ENCODE peak calls at places on chromosomes 13 and 19, in ten cellular contexts. I is GF-D8; X is frontal cortex; H is keratinocyte; M is AG04450; D is effector memory CD8-positive, alpha-beta T cell; R is spleen; E is stimulated activated CD4-positive, alpha-beta T cell treated with anti-CD3 and anti-CD28 coated beads, Interleukin-4, amount 100 ng/mL, for 4 hours; W is activated CD4-positive, alpha-beta T cell treated with anti-CD3 and anti-CD28 coated beads, Interleukin-2, amount 10 ng/mL, durations not matched to agents 7 days and 5 days; F is fibroblast of mammary gland. Y is an unnamed sample.

GRCh38 chr13:32947886-32948285 is 68.3 kb upstream of the KL start:
- DNase-seq in I (no peak), X (peak), H (no peak), M (no peak), D (no peak), R (no peak), E (no peak), W (no peak), F (no peak), Y (no peak)

GRCh38 chr13:41767801-41768200 is 193.1 kb downstream of the VWA8 start:
- DNase-seq in I (no peak), X (no peak), H (no peak), M (no peak), D (no peak), R (no peak), E (no peak), W (no peak), F (peak), Y (peak)

GRCh38 chr19:34096020-34096915 is 76.0 kb upstream of the LSM14A start:
- DNase-seq in I (no peak), X (peak), H (peak), M (peak), D (no peak), R (no peak), E (no peak), W (peak), F (peak), Y (peak)

GRCh38 chr19:1315470-1316166 is 29.9 kb downstream of the EFNA2 start:
- DNase-seq in I (peak), X (peak), H (no peak), M (no peak), D (no peak), R (peak), E (peak), W (peak), F (peak), Y (peak)

GRCh38 chr19:41933131-41933458 is 4.8 kb upstream of the ERFL start:
- DNase-seq in I (no peak), X (no peak), H (no peak), M (no peak), D (no peak), R (no peak), E (no peak), W (no peak), F (no peak), Y (no peak)

GRCh38 chr19:44401108-44401786 is at the start of gene ZNF285:
- DNase-seq in I (no peak), X (peak), H (peak), M (peak), D (peak), R (peak), E (peak), W (peak), F (peak), Y (peak)

GRCh38 chr19:55255618-55256423 is 3.0 kb downstream of the PPP6R1 start:
- DNase-seq in I (peak), X (no peak), H (no peak), M (no peak), D (peak), R (peak), E (peak), W (peak), F (peak), Y (peak)

GRCh38 chr13:112205990-112206389 is 139.0 kb downstream of the SOX1 start:
- DNase-seq in I (no peak), X (no peak), H (no peak), M (no peak), D (no peak), R (no peak), E (no peak), W (peak), F (no peak), Y (no peak)

GRCh38 chr13:23811366-23812027 is 77.7 kb downstream of the MIPEP start:
- DNase-seq in I (no peak), X (no peak), H (no peak), M (no peak), D (no peak), R (no peak), E (no peak), W (no peak), F (no peak), Y (peak)

GRCh38 chr19:12880551-12881171 is 588 bp downstream of the DNASE2 start:
- DNase-seq in I (no peak), X (no peak), H (no peak), M (no peak), D (peak), R (peak), E (no peak), W (no peak), F (no peak), Y (no peak)

GRCh38 chr13:59458908-59459579 is 704.7 kb downstream of the DIAPH3 start:
- DNase-seq in I (no peak), X (no peak), H (no peak), M (peak), D (no peak), R (peak), E (no peak), W (no peak), F (peak), Y (peak)

GRCh38 chr19:43519436-43520088 is 7.4 kb downstream of the ETHE1 start:
- DNase-seq in I (peak), X (peak), H (peak), M (peak), D (peak), R (peak), E (peak), W (peak), F (peak), Y (peak)

GRCh38 chr13:107713314-107713713 is 502.0 kb downstream of the LIG4 start:
- DNase-seq in I (no peak), X (no peak), H (no peak), M (no peak), D (no peak), R (no peak), E (no peak), W (no peak), F (no peak), Y (no peak)

GRCh38 chr19:45716314-45717130 is 14.2 kb downstream of the FBXO46 start:
- DNase-seq in I (no peak), X (no peak), H (no peak), M (no peak), D (no peak), R (no peak), E (peak), W (peak), F (peak), Y (peak)

GRCh38 chr19:49427855-49428546 is 2.8 kb downstream of the GFY start:
- DNase-seq in I (no peak), X (no peak), H (no peak), M (no peak), D (no peak), R (no peak), E (no peak), W (no peak), F (no peak), Y (no peak)

GRCh38 chr19:33724723-33725060 is 72.0 kb upstream of the KCTD15 start:
- DNase-seq in I (no peak), X (no peak), H (no peak), M (no peak), D (no peak), R (peak), E (no peak), W (no peak), F (no peak), Y (no peak)

GRCh38 chr13:33676045-33676699 is 141.8 kb upstream of the RFC3 start:
- DNase-seq in I (no peak), X (no peak), H (no peak), M (no peak), D (no peak), R (no peak), E (no peak), W (no peak), F (peak), Y (no peak)

GRCh38 chr19:17805427-17805826 is 10.5 kb downstream of the B3GNT3 start:
- DNase-seq in I (no peak), X (no peak), H (no peak), M (no peak), D (no peak), R (no peak), E (no peak), W (no peak), F (no peak), Y (no peak)

GRCh38 chr13:99281811-99282263 is 23.7 kb upstream of the GPR18 start:
- DNase-seq in I (peak), X (no peak), H (no peak), M (no peak), D (peak), R (peak), E (peak), W (peak), F (peak), Y (peak)

GRCh38 chr19:10142701-10143375 is 23.1 kb upstream of the EIF3G start:
- DNase-seq in I (no peak), X (no peak), H (no peak), M (no peak), D (peak), R (peak), E (peak), W (peak), F (no peak), Y (no peak)

GRCh38 chr13:59951011-59951410 is 212.7 kb downstream of the DIAPH3 start:
- DNase-seq in I (no peak), X (no peak), H (no peak), M (no peak), D (no peak), R (no peak), E (no peak), W (no peak), F (no peak), Y (peak)

GRCh38 chr19:42079276-42079669 is 3.3 kb downstream of the ZNF574 start:
- DNase-seq in I (no peak), X (no peak), H (no peak), M (no peak), D (no peak), R (no peak), E (no peak), W (no peak), F (no peak), Y (no peak)

GRCh38 chr19:35166100-35167063 is 11.8 kb downstream of the FXYD5 start:
- DNase-seq in I (no peak), X (no peak), H (no peak), M (no peak), D (no peak), R (no peak), E (no peak), W (no peak), F (no peak), Y (no peak)

Y was measured in amniotic epithelial cell.